ENCODE peak calls at places on chromosomes 13 and 19, in seven cellular contexts. J is suprapubic skin; Q is tibial artery; W is PC-9; A is nephron progenitor cell; N is CD4-positive, alpha-beta T cell; X is OCI-LY7. R is an unnamed sample.

GRCh38 chr13:33541962-33542308 is 256.4 kb upstream of the STARD13 start:
- DNase-seq in X (no peak), Q (no peak), N (no peak), A (no peak), J (no peak), W (no peak), R (no peak)

GRCh38 chr19:4831351-4832340 is at the start of gene TICAM1:
- DNase-seq in Q (peak), N (peak), A (peak), X (peak), J (peak), W (peak), R (no peak)

GRCh38 chr13:98279473-98280175 is 102.6 kb upstream of the RNF113B start:
- DNase-seq in A (peak), X (peak), Q (no peak), N (no peak), W (peak), J (no peak), R (no peak)

GRCh38 chr19:35400773-35401100 is 29.9 kb downstream of the GPR42 start:
- DNase-seq in N (no peak), Q (no peak), J (no peak), W (no peak), X (no peak), A (no peak), R (no peak)

GRCh38 chr13:90675129-90675528 is 672.4 kb upstream of the MIR17HG start:
- DNase-seq in X (no peak), A (no peak), J (no peak), N (no peak), W (no peak), Q (no peak), R (no peak)

GRCh38 chr13:112636401-112636975 is 48.5 kb upstream of the TUBGCP3 start:
- DNase-seq in Q (no peak), W (no peak), X (no peak), N (no peak), J (no peak), A (no peak), R (no peak)

GRCh38 chr13:53499551-53499950 is 470.9 kb downstream of the OLFM4 start:
- DNase-seq in J (no peak), X (no peak), Q (no peak), W (no peak), N (no peak), A (no peak), R (no peak)

GRCh38 chr13:99577934-99578917 is 77.0 kb downstream of the TM9SF2 start:
- DNase-seq in W (no peak), Q (no peak), A (no peak), J (no peak), X (no peak), N (no peak), R (no peak)

GRCh38 chr19:13872695-13873389 is 4.1 kb upstream of the NANOS3 start:
- DNase-seq in Q (no peak), N (no peak), A (peak), J (no peak), X (no peak), W (peak), R (no peak)

GRCh38 chr13:106151056-106151699 is 384.3 kb downstream of the EFNB2 start:
- DNase-seq in W (peak), J (no peak), X (no peak), N (no peak), A (no peak), Q (no peak), R (no peak)

GRCh38 chr13:40060318-40061007 is 405.0 kb downstream of the COG6 start:
- DNase-seq in J (peak), X (peak), W (no peak), A (no peak), Q (no peak), N (no peak), R (no peak)

GRCh38 chr13:48579167-48579918 is 46.5 kb upstream of the RCBTB2 start:
- DNase-seq in N (no peak), X (peak), A (no peak), Q (no peak), J (no peak), W (no peak), R (no peak)

GRCh38 chr13:75139291-75139690 is 342.7 kb downstream of the TBC1D4 start:
- DNase-seq in J (no peak), W (no peak), N (no peak), A (no peak), X (no peak), Q (no peak), R (no peak)

DNA sequence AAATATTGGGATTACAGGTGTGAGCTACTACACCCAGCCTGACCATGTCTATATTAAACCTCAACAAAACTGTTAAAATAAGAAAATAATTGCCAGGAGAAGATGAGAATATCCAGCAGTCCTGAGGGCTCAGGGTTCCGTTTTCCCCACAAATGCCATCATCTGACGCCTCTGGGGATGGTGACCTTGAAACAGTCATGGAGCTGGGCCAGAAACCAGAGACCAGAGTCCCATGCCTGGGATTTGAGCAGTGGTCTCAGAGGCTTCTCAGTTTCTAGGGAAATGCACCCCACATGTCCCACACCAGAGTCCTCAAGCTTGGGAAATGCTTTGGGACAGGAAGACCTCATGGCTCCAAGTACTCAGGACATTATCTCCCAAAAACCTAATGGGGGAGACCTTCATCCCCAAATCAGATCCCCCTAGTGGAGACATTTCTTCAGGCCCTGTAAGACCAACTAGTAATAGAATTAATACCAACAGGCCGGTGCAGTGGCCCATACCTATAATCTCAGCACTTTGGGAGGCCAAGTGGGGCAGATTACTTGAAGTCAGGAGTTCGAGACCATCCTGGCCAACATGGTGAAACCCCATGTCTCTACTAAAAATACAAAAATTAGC is 2.9 kb upstream of the MAP1S start:
- DNase-seq in W (no peak), N (no peak), X (peak), A (no peak), J (no peak), Q (no peak), R (no peak)
- TF ChIP-seq CTCF in W (peak), N (no peak), X (peak), A (peak), J (no peak), Q (no peak), R (no peak)

DNA sequence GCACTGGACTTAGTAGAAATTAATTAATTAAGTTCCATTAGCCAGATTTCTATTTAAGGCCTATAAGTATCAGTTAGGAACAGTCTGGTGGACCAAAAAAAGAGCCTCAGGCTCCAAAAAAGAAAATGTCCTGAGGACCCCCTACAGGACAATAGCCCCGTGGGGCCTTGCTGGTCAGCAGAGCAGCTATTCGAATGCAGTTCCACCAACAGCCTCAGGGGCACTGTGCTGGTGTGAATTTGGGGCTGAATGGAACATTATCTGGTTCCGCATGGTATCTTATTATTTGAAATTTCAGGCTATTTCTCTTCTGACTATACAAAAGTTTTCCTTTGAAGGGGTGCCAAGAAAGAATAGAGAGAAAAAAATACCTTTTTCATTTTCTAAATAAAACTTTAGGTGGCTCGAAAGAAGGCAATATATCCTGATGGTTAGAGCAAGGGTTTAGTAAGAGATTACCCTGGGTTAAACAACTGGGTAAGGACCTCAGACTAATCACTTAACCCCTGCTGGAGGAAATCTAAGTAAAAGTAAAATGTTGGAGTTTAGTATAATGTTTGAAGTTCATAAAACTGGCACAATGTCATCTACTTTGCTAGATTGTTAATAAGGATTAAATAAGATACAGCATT is 147.2 kb downstream of the MIPEP start:
- DNase-seq in A (peak), N (no peak), W (no peak), J (no peak), X (peak), Q (no peak), R (no peak)
- TF ChIP-seq CTCF in A (peak), N (peak), W (peak), J (peak), X (peak), Q (no peak), R (peak)

DNA sequence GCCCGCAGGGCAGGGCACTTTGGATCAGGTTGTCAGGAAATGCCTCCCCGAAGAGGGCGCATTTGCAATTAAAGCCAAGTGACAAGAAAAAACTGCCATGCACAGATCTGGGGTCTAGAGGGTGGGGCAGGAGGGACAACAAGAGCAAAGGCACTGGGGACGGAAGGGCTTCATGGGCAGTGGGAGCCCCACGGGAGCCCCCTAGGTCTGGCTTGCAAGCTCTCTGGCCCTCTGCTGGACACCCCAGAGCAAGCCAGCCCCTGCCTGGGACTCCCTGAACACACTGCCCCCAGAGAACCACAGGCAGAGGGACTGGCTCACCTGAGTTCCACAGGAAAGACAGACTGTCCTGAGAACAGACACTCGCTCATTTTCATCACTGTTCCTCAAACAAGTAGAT is 30.2 kb upstream of the C19orf12 start:
- DNase-seq in Q (no peak), A (peak), J (no peak), N (no peak), X (no peak), W (no peak), R (no peak)
- TF ChIP-seq CTCF in Q (no peak), A (peak), J (no peak), N (no peak), X (peak), W (no peak), R (peak)

GRCh38 chr19:19738564-19738963 is 5.7 kb upstream of the ZNF14 start:
- DNase-seq in J (no peak), W (no peak), A (no peak), Q (no peak), N (no peak), X (no peak), R (no peak)

GRCh38 chr19:19737559-19738332 is 4.8 kb upstream of the ZNF14 start:
- DNase-seq in N (no peak), X (no peak), W (no peak), A (no peak), Q (no peak), J (no peak), R (no peak)

DNA sequence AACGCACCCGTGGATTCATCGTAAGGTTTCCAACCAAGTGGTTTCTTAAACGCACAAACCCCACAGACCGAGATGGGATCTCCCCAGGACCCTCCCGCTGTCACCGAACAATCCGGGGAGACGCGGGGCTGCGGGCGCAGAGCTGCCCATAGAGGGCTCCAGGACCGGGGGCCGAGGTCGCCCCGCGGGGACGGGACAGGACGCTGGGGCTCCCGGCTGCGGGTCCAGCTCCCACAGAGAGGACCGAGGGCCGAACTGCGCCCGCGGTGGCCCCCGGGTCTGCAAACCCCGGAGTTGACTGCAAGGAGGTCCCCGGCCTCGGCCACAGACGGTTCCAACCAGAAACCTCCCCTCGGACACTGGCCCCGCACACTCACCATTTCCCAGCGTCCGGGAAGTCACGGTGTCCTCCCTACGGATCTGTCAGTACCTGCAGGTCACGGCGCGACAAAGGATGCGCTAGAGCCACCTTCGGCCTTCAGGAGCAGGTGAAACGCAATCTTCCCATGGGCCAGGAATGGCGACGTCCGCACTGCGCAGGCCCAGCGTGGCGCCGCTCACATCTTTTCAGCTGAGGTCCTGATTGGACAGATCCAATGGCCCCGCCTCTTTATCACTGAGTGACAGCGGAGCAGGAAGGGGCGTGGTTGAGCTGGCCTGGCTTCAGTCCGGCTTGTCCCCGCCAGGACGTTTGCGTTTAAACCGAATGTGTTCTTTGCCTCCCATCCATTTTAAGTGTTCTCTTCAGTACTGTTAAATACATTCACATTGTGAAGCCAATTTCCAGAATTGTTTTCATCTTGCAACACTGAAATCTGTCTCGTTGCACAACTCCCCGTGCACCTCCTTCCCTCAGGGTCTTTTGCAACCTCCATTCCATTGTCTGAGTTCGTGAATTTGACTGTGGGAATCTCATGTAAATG is at the start of gene ZNF14:
- DNase-seq in X (peak), A (peak), J (peak), N (peak), W (peak), Q (peak), R (peak)
- TF ChIP-seq CTCF in X (peak), A (no peak), J (no peak), N (no peak), W (no peak), Q (no peak), R (peak)

GRCh38 chr13:78758549-78758948 is 99.6 kb upstream of the OBI1 start:
- DNase-seq in A (no peak), N (no peak), X (no peak), Q (no peak), J (no peak), W (no peak), R (no peak)

GRCh38 chr13:78764665-78765064 is 105.7 kb upstream of the OBI1 start:
- DNase-seq in Q (no peak), J (no peak), A (no peak), W (no peak), N (no peak), X (no peak), R (no peak)

GRCh38 chr13:78762825-78763224 is 103.9 kb upstream of the OBI1 start:
- DNase-seq in X (no peak), N (no peak), A (no peak), Q (no peak), W (no peak), J (no peak), R (no peak)

GRCh38 chr13:78759704-78760103 is 100.7 kb upstream of the OBI1 start:
- DNase-seq in W (no peak), J (no peak), Q (no peak), N (no peak), X (no peak), A (no peak), R (no peak)
- TF ChIP-seq CTCF in W (no peak), J (no peak), Q (no peak), N (no peak), X (peak), A (no peak), R (no peak)

GRCh38 chr19:840519-841206 is at the start of gene PRTN3:
- DNase-seq in N (no peak), A (no peak), X (no peak), W (no peak), J (no peak), Q (no peak), R (no peak)

GRCh38 chr19:845707-846481 is 5.1 kb downstream of the PRTN3 start:
- DNase-seq in N (no peak), A (no peak), W (no peak), X (no peak), Q (no peak), J (no peak), R (no peak)

GRCh38 chr19:844300-844971 is 3.6 kb downstream of the PRTN3 start:
- DNase-seq in N (no peak), A (no peak), W (no peak), J (no peak), Q (no peak), X (no peak), R (no peak)

GRCh38 chr19:843836-844299 is 3.1 kb downstream of the PRTN3 start:
- DNase-seq in X (no peak), A (no peak), Q (no peak), N (no peak), W (no peak), J (no peak), R (no peak)

GRCh38 chr19:843180-843835 is 2.5 kb downstream of the PRTN3 start:
- DNase-seq in A (peak), W (peak), X (no peak), Q (no peak), N (no peak), J (no peak), R (no peak)
- TF ChIP-seq CTCF in A (no peak), W (no peak), X (no peak), Q (no peak), N (no peak), J (no peak), R (peak)

GRCh38 chr19:56155124-56155687 is 14.1 kb downstream of the ZNF444 start:
- DNase-seq in J (no peak), X (no peak), W (no peak), Q (no peak), N (no peak), A (peak), R (no peak)
- TF ChIP-seq CTCF in J (peak), X (peak), W (peak), Q (no peak), N (no peak), A (no peak), R (peak)

GRCh38 chr19:43316591-43317319 is 36.7 kb upstream of the CD177 start:
- DNase-seq in J (no peak), X (no peak), N (no peak), Q (no peak), A (peak), W (no peak), R (no peak)

GRCh38 chr19:43315851-43316250 is 37.6 kb upstream of the CD177 start:
- DNase-seq in W (no peak), N (no peak), J (no peak), Q (no peak), X (no peak), A (no peak), R (no peak)

GRCh38 chr19:43313711-43314495 is 39.6 kb upstream of the CD177 start:
- DNase-seq in J (no peak), N (no peak), Q (no peak), A (no peak), X (no peak), W (no peak), R (no peak)

GRCh38 chr19:43318203-43318602 is 35.3 kb upstream of the CD177 start:
- DNase-seq in X (no peak), A (no peak), W (no peak), Q (no peak), J (no peak), N (no peak), R (no peak)

GRCh38 chr19:43318796-43319314 is 34.6 kb upstream of the CD177 start:
- DNase-seq in Q (no peak), W (no peak), N (no peak), A (no peak), J (no peak), X (no peak), R (no peak)
- TF ChIP-seq CTCF in Q (no peak), W (no peak), N (no peak), A (no peak), J (no peak), X (no peak), R (no peak)

GRCh38 chr19:17557461-17557860 is 2.0 kb downstream of the COLGALT1 start:
- DNase-seq in J (no peak), X (no peak), W (no peak), N (no peak), Q (peak), A (no peak), R (no peak)

GRCh38 chr19:17554968-17555479 is 425 bp upstream of the COLGALT1 start:
- DNase-seq in N (no peak), A (no peak), X (no peak), J (no peak), Q (no peak), W (no peak), R (no peak)

GRCh38 chr19:17555929-17556813 is 722 bp downstream of the COLGALT1 start:
- DNase-seq in A (peak), Q (peak), X (peak), N (peak), J (peak), W (peak), R (no peak)

GRCh38 chr19:17556995-17557394 is 1.5 kb downstream of the COLGALT1 start:
- DNase-seq in W (no peak), X (no peak), A (no peak), N (no peak), Q (no peak), J (no peak), R (no peak)

GRCh38 chr19:17555480-17555928 is at the start of gene COLGALT1:
- DNase-seq in J (peak), W (peak), Q (peak), N (peak), A (peak), X (peak), R (peak)
- TF ChIP-seq CTCF in J (no peak), W (no peak), Q (no peak), N (no peak), A (no peak), X (no peak), R (no peak)